ENCODE peak calls at places on chromosomes 5 and 9, in eight cellular contexts. Q is HS-27A, B is stromal cell of bone marrow, X is NCI-H460, O is C1 segment of cervical spinal cord, P is NCI-H2107, N is OCI-LY7, V is neuronal stem cell. L is an unnamed sample.

GRCh38 chr5:10538103-10538788 is 25.6 kb upstream of the ANKRD33B start:
- DNase-seq in Q (no peak), B (no peak), X (no peak), O (no peak), P (no peak), N (no peak), V (no peak), L (no peak)

GRCh38 chr9:128927731-128928411 is 7.1 kb downstream of the PHYHD1 start:
- DNase-seq in Q (no peak), B (no peak), X (peak), O (peak), P (peak), N (peak), V (peak), L (peak)

GRCh38 chr5:43073597-43074546 is 33.8 kb upstream of the ANXA2R start:
- DNase-seq in Q (no peak), B (no peak), X (peak), O (peak), P (no peak), N (peak), V (no peak), L (peak)

GRCh38 chr9:124020520-124021384 is 9.2 kb downstream of the LHX2 start:
- DNase-seq in Q (no peak), B (no peak), X (no peak), O (no peak), P (no peak), N (no peak), V (no peak), L (no peak)

GRCh38 chr5:34603378-34603777 is 52.8 kb upstream of the RAI14 start:
- DNase-seq in Q (no peak), B (no peak), X (no peak), O (no peak), P (no peak), N (no peak), V (no peak), L (no peak)

GRCh38 chr5:87120518-87121314 is 147.0 kb upstream of the RASA1 start:
- DNase-seq in Q (no peak), B (peak), X (peak), O (no peak), P (no peak), N (no peak), V (no peak), L (peak)

GRCh38 chr9:110156902-110157301 is 51.1 kb downstream of the C9orf152 start:
- DNase-seq in Q (no peak), B (peak), X (no peak), O (no peak), P (no peak), N (peak), V (no peak), L (no peak)

GRCh38 chr9:33227013-33227398 is 13.0 kb upstream of the SPINK4 start:
- DNase-seq in Q (no peak), B (no peak), X (no peak), O (no peak), P (no peak), N (peak), V (no peak), L (no peak)

GRCh38 chr9:108095496-108095895 is 605.9 kb upstream of the KLF4 start:
- DNase-seq in Q (no peak), B (no peak), X (no peak), O (no peak), P (no peak), N (no peak), V (no peak), L (no peak)

GRCh38 chr9:129669141-129669718 is 3.8 kb downstream of the PRRX2 start:
- DNase-seq in Q (no peak), B (peak), X (no peak), O (no peak), P (no peak), N (no peak), V (no peak), L (no peak)

GRCh38 chr9:115367780-115368179 is 249.8 kb upstream of the TNC start:
- DNase-seq in Q (no peak), B (peak), X (peak), O (no peak), P (no peak), N (no peak), V (no peak), L (no peak)

GRCh38 chr5:126659805-126660483 is 59.2 kb downstream of the PHAX start:
- DNase-seq in Q (no peak), B (no peak), X (no peak), O (no peak), P (no peak), N (no peak), V (no peak), L (no peak)

GRCh38 chr5:17238521-17239041 is 21.1 kb downstream of the BASP1 start:
- DNase-seq in Q (peak), B (no peak), X (peak), O (no peak), P (no peak), N (no peak), V (no peak), L (peak)

GRCh38 chr5:92505925-92506324 is 1075.1 kb downstream of the NR2F1-AS1 start:
- DNase-seq in Q (no peak), B (no peak), X (peak), O (no peak), P (no peak), N (no peak), V (no peak), L (no peak)

GRCh38 chr5:143205386-143205785 is 198.1 kb downstream of the NR3C1 start:
- DNase-seq in Q (peak), B (peak), X (no peak), O (no peak), P (no peak), N (no peak), V (no peak), L (peak)

GRCh38 chr9:93071464-93071863 is 13.0 kb downstream of the SUSD3 start:
- DNase-seq in Q (no peak), B (no peak), X (peak), O (no peak), P (no peak), N (peak), V (no peak), L (no peak)

GRCh38 chr5:57778528-57779175 is 296.0 kb upstream of the ACTBL2 start:
- DNase-seq in Q (no peak), B (no peak), X (no peak), O (no peak), P (no peak), N (no peak), V (no peak), L (no peak)

GRCh38 chr9:95092321-95093072 is 225.0 kb downstream of the FANCC start:
- DNase-seq in Q (peak), B (peak), X (no peak), O (no peak), P (no peak), N (no peak), V (peak), L (peak)

GRCh38 chr9:93459432-93459847 is 6.1 kb upstream of the FAM120AOS start:
- DNase-seq in Q (no peak), B (no peak), X (no peak), O (no peak), P (no peak), N (peak), V (no peak), L (no peak)

GRCh38 chr5:91212336-91213092 is 170.6 kb downstream of the ARRDC3 start:
- DNase-seq in Q (no peak), B (peak), X (no peak), O (no peak), P (no peak), N (no peak), V (no peak), L (peak)

GRCh38 chr5:122152266-122152900 is 23.0 kb downstream of the ZNF474 start:
- DNase-seq in Q (no peak), B (no peak), X (no peak), O (no peak), P (no peak), N (no peak), V (no peak), L (no peak)

GRCh38 chr5:8188874-8189588 is 320.1 kb downstream of the MTRR start:
- DNase-seq in Q (no peak), B (no peak), X (no peak), O (no peak), P (peak), N (no peak), V (no peak), L (no peak)

GRCh38 chr9:38263534-38263933 is 129.0 kb upstream of the ALDH1B1 start:
- DNase-seq in Q (no peak), B (peak), X (peak), O (no peak), P (no peak), N (peak), V (no peak), L (peak)

GRCh38 chr5:5135957-5136676 is 4.0 kb upstream of the ADAMTS16 start:
- DNase-seq in Q (no peak), B (no peak), X (peak), O (no peak), P (no peak), N (no peak), V (no peak), L (no peak)

GRCh38 chr5:178389796-178390195 is 157.2 kb upstream of the PHYKPL start:
- DNase-seq in Q (no peak), B (no peak), X (no peak), O (no peak), P (no peak), N (no peak), V (no peak), L (no peak)

GRCh38 chr5:163890211-163890610 is 384.8 kb downstream of the MAT2B start:
- DNase-seq in Q (no peak), B (no peak), X (no peak), O (no peak), P (no peak), N (no peak), V (no peak), L (no peak)

GRCh38 chr5:159163700-159164044 is 45.7 kb downstream of the RNF145 start:
- DNase-seq in Q (no peak), B (no peak), X (no peak), O (no peak), P (no peak), N (no peak), V (no peak), L (no peak)

GRCh38 chr9:9998491-9999287 is 614.1 kb downstream of the PTPRD start:
- DNase-seq in Q (no peak), B (no peak), X (peak), O (no peak), P (no peak), N (peak), V (peak), L (no peak)

GRCh38 chr5:43769576-43770352 is 166.8 kb downstream of the NNT start:
- DNase-seq in Q (no peak), B (peak), X (no peak), O (no peak), P (no peak), N (no peak), V (no peak), L (no peak)

L was measured in HTR-8/SVneo.